ENCODE peak calls at places on chromosome 19, in four cellular contexts. N, B, W and U are unnamed samples.

GRCh38 chr19:2982983-2983350 is 5.6 kb downstream of the TLE6 start:
- DNase-seq in N (peak; percentile 68), B (no peak), W (no peak), U (no peak)

GRCh38 chr19:16600824-16601223 is 27.2 kb downstream of the MED26 start:
- DNase-seq in N (no peak), B (no peak), W (no peak), U (no peak)

GRCh38 chr19:36051236-36051635 is 2.8 kb downstream of the THAP8 start:
- DNase-seq in N (no peak), B (peak; percentile 85), W (peak; percentile 89), U (no peak)

GRCh38 chr19:35144600-35145436 is 1.8 kb downstream of the FXYD7 start:
- DNase-seq in N (no peak), B (peak; percentile 87), W (peak; percentile 93), U (peak; percentile 82)

GRCh38 chr19:5153601-5154128 is 184.8 kb downstream of the KDM4B start:
- DNase-seq in N (no peak), B (no peak), W (no peak), U (no peak)

GRCh38 chr19:50300814-50301606 is 28.2 kb downstream of the KCNC3 start:
- DNase-seq in N (peak; percentile 79), B (no peak), W (no peak), U (no peak)

GRCh38 chr19:18672606-18673337 is 10.7 kb upstream of the CRTC1 start:
- DNase-seq in N (peak; percentile 50), B (peak; percentile 63), W (peak; percentile 72), U (no peak)

GRCh38 chr19:49347835-49348234 is 12.6 kb downstream of the CD37 start:
- DNase-seq in N (peak; percentile 82), B (peak; percentile 76), W (peak; percentile 96), U (no peak)

GRCh38 chr19:28374971-28375370 is 838.0 kb downstream of the UQCRFS1 start:
- DNase-seq in N (no peak), B (no peak), W (no peak), U (no peak)

GRCh38 chr19:6718741-6719539 is 1.5 kb downstream of the C3 start:
- DNase-seq in N (no peak), B (peak; percentile 95), W (peak; percentile 84), U (no peak)

GRCh38 chr19:14496849-14497346 is 971 bp upstream of the GIPC1 start:
- DNase-seq in N (no peak), B (no peak), W (no peak), U (no peak)

GRCh38 chr19:7229735-7230134 is 64.5 kb downstream of the INSR start:
- DNase-seq in N (no peak), B (no peak), W (no peak), U (no peak)

GRCh38 chr19:48962029-48962848 is 2.9 kb upstream of the FTL start:
- DNase-seq in N (no peak), B (peak; percentile 71), W (peak; percentile 72), U (no peak)

GRCh38 chr19:17886515-17886914 is 14.8 kb downstream of the SLC5A5 start:
- DNase-seq in N (no peak), B (no peak), W (no peak), U (no peak)

GRCh38 chr19:19101540-19101939 is 36.7 kb downstream of the TMEM161A start:
- DNase-seq in N (no peak), B (no peak), W (no peak), U (no peak)

GRCh38 chr19:18385675-18386542 is at the start of gene GDF15:
- DNase-seq in N (peak; percentile 87), B (peak; percentile 94), W (peak; percentile 66), U (no peak)

GRCh38 chr19:44552324-44552723 is 22.8 kb upstream of the CEACAM20 start:
- DNase-seq in N (no peak), B (peak; percentile 91), W (peak; percentile 83), U (peak; percentile 70)

GRCh38 chr19:40367577-40368434 is 19.3 kb downstream of the PLD3 start:
- DNase-seq in N (no peak), B (no peak), W (no peak), U (no peak)

GRCh38 chr19:54352041-54352440 is 12.7 kb downstream of the LAIR1 start:
- DNase-seq in N (no peak), B (no peak), W (no peak), U (no peak)

GRCh38 chr19:3986260-3987041 is 1.2 kb upstream of the EEF2 start:
- DNase-seq in N (peak; percentile 73), B (peak; percentile 81), W (no peak), U (no peak)

GRCh38 chr19:13207237-13208130 is 57.3 kb downstream of the IER2 start:
- DNase-seq in N (no peak), B (peak; percentile 59), W (no peak), U (peak; percentile 66)

GRCh38 chr19:4120531-4120930 is 3.4 kb downstream of the MAP2K2 start:
- DNase-seq in N (peak; percentile 63), B (no peak), W (no peak), U (no peak)

GRCh38 chr19:43469160-43469480 is 3.7 kb upstream of the LYPD3 start:
- DNase-seq in N (no peak), B (no peak), W (no peak), U (no peak)

GRCh38 chr19:3687774-3688706 is 12.2 kb downstream of the PIP5K1C start:
- DNase-seq in N (no peak), B (peak; percentile 71), W (peak; percentile 58), U (no peak)

GRCh38 chr19:30373593-30373992 is 1.4 kb downstream of the ZNF536 start:
- DNase-seq in N (no peak), B (peak; percentile 81), W (peak; percentile 49), U (peak; percentile 44)

GRCh38 chr19:6970021-6970420 is 51.2 kb downstream of the MBD3L2B start:
- DNase-seq in N (no peak), B (no peak), W (no peak), U (no peak)

GRCh38 chr19:10871711-10872550 is 578 bp downstream of the CARM1 start:
- DNase-seq in N (no peak), B (no peak), W (no peak), U (no peak)

GRCh38 chr19:7575426-7576040 is 20.1 kb upstream of the CAMSAP3 start:
- DNase-seq in N (no peak), B (no peak), W (no peak), U (no peak)

GRCh38 chr19:1651061-1651547 is 1.3 kb downstream of the TCF3 start:
- DNase-seq in N (peak; percentile 16), B (no peak), W (peak; percentile 58), U (peak; percentile 76)
- H3K56ac ChIP-seq in N (no peak overlapping the region), B (no peak overlapping the region), W (peak overlapping the region; percentile 94), U (peak overlapping the region; percentile 84)

GRCh38 chr19:42135836-42136235 is 3.6 kb upstream of the POU2F2 start:
- DNase-seq in N (no peak), B (no peak), W (no peak), U (no peak)
- H3K56ac ChIP-seq in N (no peak overlapping the region), B (no peak overlapping the region), W (no peak overlapping the region), U (no peak overlapping the region)

GRCh38 chr19:41595890-41596280 is 19.9 kb downstream of the CEACAM21 start:
- DNase-seq in N (no peak), B (no peak), W (no peak), U (no peak)

GRCh38 chr19:41601771-41602170 is 25.1 kb downstream of the CEACAM4 start:
- DNase-seq in N (no peak), B (no peak), W (no peak), U (no peak)

GRCh38 chr19:41595258-41595889 is 19.4 kb downstream of the CEACAM21 start:
- DNase-seq in N (peak; percentile 74), B (peak; percentile 54), W (peak; percentile 62), U (no peak)

GRCh38 chr19:41599175-41599966 is 23.4 kb downstream of the CEACAM21 start:
- DNase-seq in N (no peak), B (peak; percentile 40), W (no peak), U (no peak)

GRCh38 chr19:41597600-41598041 is 21.7 kb downstream of the CEACAM21 start:
- DNase-seq in N (peak; percentile 55), B (peak; percentile 71), W (peak; percentile 78), U (peak; percentile 76)
- H3K56ac ChIP-seq in N (no peak overlapping the region), B (no peak overlapping the region), W (no peak overlapping the region), U (no peak overlapping the region)

GRCh38 chr19:56071151-56071550 is 49.9 kb downstream of the ZNF787 start:
- DNase-seq in N (no peak), B (peak; percentile 49), W (peak; percentile 26), U (no peak)

GRCh38 chr19:56069642-56070041 is 51.5 kb downstream of the ZNF787 start:
- DNase-seq in N (no peak), B (no peak), W (no peak), U (no peak)

DNA sequence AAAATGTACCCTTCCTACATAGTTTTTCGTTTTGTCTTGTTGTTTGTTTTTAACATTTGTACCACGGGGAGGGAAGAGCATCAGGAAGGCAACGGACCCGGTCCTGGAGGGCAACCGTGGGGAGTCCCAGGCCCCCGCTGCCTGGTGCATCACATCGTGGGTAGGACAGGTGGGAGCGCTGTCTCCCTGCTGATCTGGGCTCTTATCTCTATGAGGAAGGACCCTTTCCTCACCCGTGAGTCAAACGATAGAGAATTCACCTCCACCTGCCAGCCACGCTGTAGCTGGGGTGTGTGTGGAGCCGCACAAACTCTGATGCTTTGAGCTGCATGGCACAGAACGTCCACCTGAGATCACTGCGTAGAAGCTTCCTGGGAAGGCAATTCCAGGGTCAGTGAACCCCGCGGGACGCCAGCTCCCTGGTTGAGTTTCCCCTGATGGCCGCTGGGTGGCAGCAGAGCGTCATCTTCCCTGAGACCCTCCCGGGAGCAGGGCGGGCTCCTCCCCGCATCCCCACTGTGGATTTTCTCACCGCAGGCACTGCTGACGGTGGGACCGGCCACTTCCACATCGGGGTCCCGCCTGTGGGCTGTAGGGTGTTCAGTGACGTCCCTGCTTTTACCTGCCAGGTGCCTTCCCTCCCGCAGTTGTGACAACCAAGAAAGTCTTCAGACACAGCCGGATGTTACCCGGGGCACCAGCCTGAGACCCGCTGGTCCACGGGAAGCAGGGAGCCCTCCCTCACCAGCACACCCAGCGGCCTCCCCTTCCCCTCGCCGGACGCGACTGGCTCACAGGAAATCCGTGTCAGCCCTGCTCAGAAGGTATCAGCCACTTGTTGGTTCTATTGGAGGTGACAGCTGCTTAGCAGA is 54.7 kb downstream of the ZNF787 start:
- DNase-seq in N (peak; percentile 19), B (peak; percentile 79), W (peak; percentile 66), U (peak; percentile 94)
- H3K56ac ChIP-seq in N (no peak overlapping the region), B (no peak overlapping the region), W (no peak overlapping the region), U (no peak overlapping the region)